ENCODE peak calls at places on chromosomes 11 and 22, in seven cellular contexts. One of them, this sample, is unnamed.

GRCh38 chr11:36500315-36500721 is 9.8 kb downstream of the TRAF6 start:
- DNase-seq in neuronal stem cell: peak
- DNase-seq in SHP77 treated with DMSO at 0.1 percent for 48 hours: no peak
- DNase-seq in A673: peak
- DNase-seq in stimulated activated CD4-positive, alpha-beta T cell treated with anti-CD3 and anti-CD28 coated beads, TNF-alpha, amount 100 ng/mL, for 24 hours: no peak
- DNase-seq in osteocyte: no peak
- DNase-seq in DMS153: no peak
- DNase-seq in this sample: no peak

GRCh38 chr11:86214710-86215109 is 29.8 kb upstream of the EED start:
- DNase-seq in SHP77 treated with DMSO at 0.1 percent for 48 hours: no peak
- DNase-seq in osteocyte: no peak
- DNase-seq in neuronal stem cell: no peak
- DNase-seq in stimulated activated CD4-positive, alpha-beta T cell treated with anti-CD3 and anti-CD28 coated beads, TNF-alpha, amount 100 ng/mL, for 24 hours: peak
- DNase-seq in DMS153: no peak
- DNase-seq in A673: no peak
- DNase-seq in this sample: no peak

GRCh38 chr11:35615911-35616900 is 2.1 kb upstream of the FJX1 start:
- DNase-seq in neuronal stem cell: peak
- DNase-seq in SHP77 treated with DMSO at 0.1 percent for 48 hours: peak
- DNase-seq in osteocyte: no peak
- DNase-seq in A673: peak
- DNase-seq in stimulated activated CD4-positive, alpha-beta T cell treated with anti-CD3 and anti-CD28 coated beads, TNF-alpha, amount 100 ng/mL, for 24 hours: no peak
- DNase-seq in DMS153: peak
- DNase-seq in this sample: peak

GRCh38 chr11:65501005-65501529 is 2.2 kb downstream of the MALAT1 start:
- DNase-seq in DMS153: no peak
- DNase-seq in SHP77 treated with DMSO at 0.1 percent for 48 hours: no peak
- DNase-seq in A673: peak
- DNase-seq in neuronal stem cell: no peak
- DNase-seq in osteocyte: no peak
- DNase-seq in stimulated activated CD4-positive, alpha-beta T cell treated with anti-CD3 and anti-CD28 coated beads, TNF-alpha, amount 100 ng/mL, for 24 hours: no peak
- DNase-seq in this sample: no peak

GRCh38 chr11:75025561-75025960 is 36.8 kb downstream of the NEU3 start:
- DNase-seq in stimulated activated CD4-positive, alpha-beta T cell treated with anti-CD3 and anti-CD28 coated beads, TNF-alpha, amount 100 ng/mL, for 24 hours: no peak
- DNase-seq in DMS153: no peak
- DNase-seq in osteocyte: peak
- DNase-seq in SHP77 treated with DMSO at 0.1 percent for 48 hours: no peak
- DNase-seq in neuronal stem cell: no peak
- DNase-seq in A673: no peak
- DNase-seq in this sample: no peak

GRCh38 chr11:66919938-66920337 is 38.2 kb downstream of the PC start:
- DNase-seq in A673: no peak
- DNase-seq in SHP77 treated with DMSO at 0.1 percent for 48 hours: no peak
- DNase-seq in osteocyte: no peak
- DNase-seq in neuronal stem cell: no peak
- DNase-seq in stimulated activated CD4-positive, alpha-beta T cell treated with anti-CD3 and anti-CD28 coated beads, TNF-alpha, amount 100 ng/mL, for 24 hours: no peak
- DNase-seq in DMS153: no peak
- DNase-seq in this sample: peak

GRCh38 chr11:111941963-111942362 is 4.8 kb downstream of the DIXDC1 start:
- DNase-seq in DMS153: no peak
- DNase-seq in A673: no peak
- DNase-seq in neuronal stem cell: no peak
- DNase-seq in stimulated activated CD4-positive, alpha-beta T cell treated with anti-CD3 and anti-CD28 coated beads, TNF-alpha, amount 100 ng/mL, for 24 hours: no peak
- DNase-seq in osteocyte: peak
- DNase-seq in SHP77 treated with DMSO at 0.1 percent for 48 hours: no peak
- DNase-seq in this sample: no peak

GRCh38 chr11:76355172-76355571 is 25.8 kb downstream of the THAP12 start:
- DNase-seq in A673: no peak
- DNase-seq in osteocyte: no peak
- DNase-seq in stimulated activated CD4-positive, alpha-beta T cell treated with anti-CD3 and anti-CD28 coated beads, TNF-alpha, amount 100 ng/mL, for 24 hours: no peak
- DNase-seq in neuronal stem cell: no peak
- DNase-seq in DMS153: no peak
- DNase-seq in SHP77 treated with DMSO at 0.1 percent for 48 hours: no peak
- DNase-seq in this sample: no peak

GRCh38 chr11:77073328-77074001 is 6.7 kb downstream of the CAPN5 start:
- DNase-seq in SHP77 treated with DMSO at 0.1 percent for 48 hours: peak
- DNase-seq in DMS153: peak
- DNase-seq in A673: peak
- DNase-seq in osteocyte: peak
- DNase-seq in stimulated activated CD4-positive, alpha-beta T cell treated with anti-CD3 and anti-CD28 coated beads, TNF-alpha, amount 100 ng/mL, for 24 hours: no peak
- DNase-seq in neuronal stem cell: no peak
- DNase-seq in this sample: peak

GRCh38 chr11:75966546-75967287 is 151.7 kb downstream of the UVRAG start:
- DNase-seq in neuronal stem cell: no peak
- DNase-seq in stimulated activated CD4-positive, alpha-beta T cell treated with anti-CD3 and anti-CD28 coated beads, TNF-alpha, amount 100 ng/mL, for 24 hours: no peak
- DNase-seq in A673: peak
- DNase-seq in SHP77 treated with DMSO at 0.1 percent for 48 hours: no peak
- DNase-seq in DMS153: no peak
- DNase-seq in osteocyte: no peak
- DNase-seq in this sample: no peak

GRCh38 chr11:128262463-128263345 is 324.7 kb downstream of the ETS1 start:
- DNase-seq in A673: no peak
- DNase-seq in neuronal stem cell: no peak
- DNase-seq in DMS153: no peak
- DNase-seq in SHP77 treated with DMSO at 0.1 percent for 48 hours: no peak
- DNase-seq in osteocyte: no peak
- DNase-seq in stimulated activated CD4-positive, alpha-beta T cell treated with anti-CD3 and anti-CD28 coated beads, TNF-alpha, amount 100 ng/mL, for 24 hours: no peak
- DNase-seq in this sample: no peak

GRCh38 chr11:117843666-117844484 is 19.3 kb upstream of the FXYD2 start:
- DNase-seq in SHP77 treated with DMSO at 0.1 percent for 48 hours: no peak
- DNase-seq in neuronal stem cell: peak
- DNase-seq in DMS153: peak
- DNase-seq in stimulated activated CD4-positive, alpha-beta T cell treated with anti-CD3 and anti-CD28 coated beads, TNF-alpha, amount 100 ng/mL, for 24 hours: peak
- DNase-seq in osteocyte: peak
- DNase-seq in A673: peak
- DNase-seq in this sample: peak

GRCh38 chr22:48456449-48456848 is 1371.2 kb downstream of the BRD1 start:
- DNase-seq in SHP77 treated with DMSO at 0.1 percent for 48 hours: no peak
- DNase-seq in A673: peak
- DNase-seq in DMS153: no peak
- DNase-seq in osteocyte: no peak
- DNase-seq in stimulated activated CD4-positive, alpha-beta T cell treated with anti-CD3 and anti-CD28 coated beads, TNF-alpha, amount 100 ng/mL, for 24 hours: no peak
- DNase-seq in neuronal stem cell: no peak
- DNase-seq in this sample: no peak

GRCh38 chr11:94455861-94456260 is 37.8 kb downstream of the MRE11 start:
- DNase-seq in SHP77 treated with DMSO at 0.1 percent for 48 hours: no peak
- DNase-seq in A673: no peak
- DNase-seq in neuronal stem cell: no peak
- DNase-seq in stimulated activated CD4-positive, alpha-beta T cell treated with anti-CD3 and anti-CD28 coated beads, TNF-alpha, amount 100 ng/mL, for 24 hours: no peak
- DNase-seq in osteocyte: no peak
- DNase-seq in DMS153: no peak
- DNase-seq in this sample: no peak

GRCh38 chr11:75184757-75185156 is 33.9 kb downstream of the SLCO2B1 start:
- DNase-seq in A673: peak
- DNase-seq in osteocyte: no peak
- DNase-seq in neuronal stem cell: no peak
- DNase-seq in stimulated activated CD4-positive, alpha-beta T cell treated with anti-CD3 and anti-CD28 coated beads, TNF-alpha, amount 100 ng/mL, for 24 hours: no peak
- DNase-seq in SHP77 treated with DMSO at 0.1 percent for 48 hours: no peak
- DNase-seq in DMS153: no peak
- DNase-seq in this sample: no peak

GRCh38 chr11:26062665-26063064 is 269.3 kb upstream of the ANO3 start:
- DNase-seq in stimulated activated CD4-positive, alpha-beta T cell treated with anti-CD3 and anti-CD28 coated beads, TNF-alpha, amount 100 ng/mL, for 24 hours: no peak
- DNase-seq in A673: no peak
- DNase-seq in osteocyte: no peak
- DNase-seq in neuronal stem cell: no peak
- DNase-seq in DMS153: no peak
- DNase-seq in SHP77 treated with DMSO at 0.1 percent for 48 hours: no peak
- DNase-seq in this sample: no peak

GRCh38 chr11:110428956-110429613 is 663 bp upstream of the FDX1 start:
- DNase-seq in stimulated activated CD4-positive, alpha-beta T cell treated with anti-CD3 and anti-CD28 coated beads, TNF-alpha, amount 100 ng/mL, for 24 hours: no peak
- DNase-seq in osteocyte: no peak
- DNase-seq in SHP77 treated with DMSO at 0.1 percent for 48 hours: no peak
- DNase-seq in DMS153: no peak
- DNase-seq in A673: no peak
- DNase-seq in neuronal stem cell: no peak
- DNase-seq in this sample: no peak

GRCh38 chr22:24358105-24358836 is 69.1 kb upstream of the ADORA2A start:
- DNase-seq in neuronal stem cell: no peak
- DNase-seq in stimulated activated CD4-positive, alpha-beta T cell treated with anti-CD3 and anti-CD28 coated beads, TNF-alpha, amount 100 ng/mL, for 24 hours: no peak
- DNase-seq in SHP77 treated with DMSO at 0.1 percent for 48 hours: no peak
- DNase-seq in osteocyte: no peak
- DNase-seq in DMS153: no peak
- DNase-seq in A673: no peak
- DNase-seq in this sample: no peak

GRCh38 chr11:94678236-94678635 is 89.9 kb upstream of the AMOTL1 start:
- DNase-seq in stimulated activated CD4-positive, alpha-beta T cell treated with anti-CD3 and anti-CD28 coated beads, TNF-alpha, amount 100 ng/mL, for 24 hours: no peak
- DNase-seq in osteocyte: no peak
- DNase-seq in SHP77 treated with DMSO at 0.1 percent for 48 hours: no peak
- DNase-seq in DMS153: no peak
- DNase-seq in neuronal stem cell: no peak
- DNase-seq in A673: no peak
- DNase-seq in this sample: no peak

GRCh38 chr11:1126935-1127663 is 30.7 kb upstream of the MUC5AC start:
- DNase-seq in stimulated activated CD4-positive, alpha-beta T cell treated with anti-CD3 and anti-CD28 coated beads, TNF-alpha, amount 100 ng/mL, for 24 hours: no peak
- DNase-seq in neuronal stem cell: no peak
- DNase-seq in osteocyte: no peak
- DNase-seq in DMS153: no peak
- DNase-seq in A673: no peak
- DNase-seq in SHP77 treated with DMSO at 0.1 percent for 48 hours: no peak
- DNase-seq in this sample: no peak

GRCh38 chr11:43393765-43394355 is 35.1 kb downstream of the TTC17 start:
- DNase-seq in SHP77 treated with DMSO at 0.1 percent for 48 hours: no peak
- DNase-seq in DMS153: no peak
- DNase-seq in stimulated activated CD4-positive, alpha-beta T cell treated with anti-CD3 and anti-CD28 coated beads, TNF-alpha, amount 100 ng/mL, for 24 hours: no peak
- DNase-seq in neuronal stem cell: no peak
- DNase-seq in osteocyte: no peak
- DNase-seq in A673: peak
- DNase-seq in this sample: no peak

GRCh38 chr11:103317118-103317517 is 207.9 kb downstream of the DYNC2H1 start:
- DNase-seq in stimulated activated CD4-positive, alpha-beta T cell treated with anti-CD3 and anti-CD28 coated beads, TNF-alpha, amount 100 ng/mL, for 24 hours: no peak
- DNase-seq in SHP77 treated with DMSO at 0.1 percent for 48 hours: no peak
- DNase-seq in DMS153: no peak
- DNase-seq in osteocyte: no peak
- DNase-seq in A673: peak
- DNase-seq in neuronal stem cell: no peak
- DNase-seq in this sample: no peak

GRCh38 chr11:122045181-122045586 is 70.8 kb downstream of the BLID start:
- DNase-seq in DMS153: no peak
- DNase-seq in SHP77 treated with DMSO at 0.1 percent for 48 hours: no peak
- DNase-seq in osteocyte: no peak
- DNase-seq in neuronal stem cell: no peak
- DNase-seq in A673: peak
- DNase-seq in stimulated activated CD4-positive, alpha-beta T cell treated with anti-CD3 and anti-CD28 coated beads, TNF-alpha, amount 100 ng/mL, for 24 hours: no peak
- DNase-seq in this sample: no peak

GRCh38 chr11:65425105-65425970 is 2.7 kb downstream of the NEAT1 start:
- DNase-seq in stimulated activated CD4-positive, alpha-beta T cell treated with anti-CD3 and anti-CD28 coated beads, TNF-alpha, amount 100 ng/mL, for 24 hours: peak
- DNase-seq in neuronal stem cell: no peak
- DNase-seq in A673: peak
- DNase-seq in SHP77 treated with DMSO at 0.1 percent for 48 hours: no peak
- DNase-seq in osteocyte: peak
- DNase-seq in DMS153: no peak
- DNase-seq in this sample: no peak

GRCh38 chr11:46659908-46660307 is 40.5 kb downstream of the ARHGAP1 start:
- DNase-seq in neuronal stem cell: no peak
- DNase-seq in DMS153: no peak
- DNase-seq in osteocyte: no peak
- DNase-seq in SHP77 treated with DMSO at 0.1 percent for 48 hours: no peak
- DNase-seq in A673: no peak
- DNase-seq in stimulated activated CD4-positive, alpha-beta T cell treated with anti-CD3 and anti-CD28 coated beads, TNF-alpha, amount 100 ng/mL, for 24 hours: no peak
- DNase-seq in this sample: no peak

GRCh38 chr11:109130910-109131309 is 291.1 kb upstream of the C11orf87 start:
- DNase-seq in osteocyte: no peak
- DNase-seq in DMS153: no peak
- DNase-seq in A673: no peak
- DNase-seq in stimulated activated CD4-positive, alpha-beta T cell treated with anti-CD3 and anti-CD28 coated beads, TNF-alpha, amount 100 ng/mL, for 24 hours: no peak
- DNase-seq in SHP77 treated with DMSO at 0.1 percent for 48 hours: no peak
- DNase-seq in neuronal stem cell: no peak
- DNase-seq in this sample: no peak